ENCODE peak calls at places on chromosome 12, in seven cellular contexts. E, R, P, S, K, X and I are unnamed samples.

GRCh38 chr12:123734268-123734667 is 22.1 kb downstream of the ATP6V0A2 start:
- DNase-seq in S (no peak), R (no peak), E (no peak), K (no peak), X (no peak), P (no peak), I (no peak)

GRCh38 chr12:101935769-101936741 is 58.7 kb downstream of the DRAM1 start:
- DNase-seq in S (peak; percentile 80), X (peak; percentile 73), E (no peak), K (peak; percentile 88), P (peak; percentile 24), R (no peak), I (no peak)

GRCh38 chr12:57832966-57833365 is 13.6 kb downstream of the CTDSP2 start:
- DNase-seq in R (no peak), K (no peak), S (no peak), E (no peak), P (no peak), X (no peak), I (no peak)

GRCh38 chr12:113497709-113498108 is 26.0 kb upstream of the LHX5 start:
- DNase-seq in K (no peak), R (no peak), P (no peak), X (no peak), S (no peak), E (no peak), I (no peak)

GRCh38 chr12:127054531-127054930 is 1212.4 kb upstream of the TMEM132C start:
- DNase-seq in S (no peak), K (peak; percentile 65), X (no peak), E (no peak), R (no peak), P (no peak), I (no peak)

GRCh38 chr12:34595749-34596733 is 573.7 kb downstream of the ALG10 start:
- DNase-seq in X (no peak), E (peak; percentile 25), R (no peak), P (peak; percentile 4), S (peak; percentile 27), K (no peak), I (no peak)

GRCh38 chr12:109553471-109553870 is 19.8 kb downstream of the MMAB start:
- DNase-seq in R (no peak), K (no peak), E (no peak), P (no peak), S (no peak), X (no peak), I (no peak)

GRCh38 chr12:76186507-76186906 is 102.0 kb upstream of the NAP1L1 start:
- DNase-seq in X (no peak), K (peak; percentile 2), S (no peak), E (no peak), P (no peak), R (no peak), I (no peak)

GRCh38 chr12:49603721-49604120 is 1.7 kb downstream of the FAM186B start:
- DNase-seq in S (no peak), K (no peak), X (no peak), P (no peak), R (no peak), E (no peak), I (no peak)

GRCh38 chr12:49609875-49610154 is 4.4 kb upstream of the FAM186B start:
- DNase-seq in K (peak; percentile 73), S (no peak), P (no peak), X (no peak), R (no peak), E (no peak), I (no peak)

GRCh38 chr12:49612210-49612609 is 6.8 kb upstream of the FAM186B start:
- DNase-seq in P (no peak), E (no peak), R (no peak), S (no peak), K (no peak), X (no peak), I (no peak)

GRCh38 chr12:49609059-49609874 is 3.8 kb upstream of the FAM186B start:
- DNase-seq in R (no peak), S (no peak), X (no peak), P (no peak), K (no peak), E (no peak), I (no peak)
- TF ChIP-seq CTCF in R (no peak), S (no peak), X (no peak), P (no peak), K (no peak), E (no peak), I (no peak)

GRCh38 chr12:100263131-100263530 is 3.7 kb downstream of the DEPDC4 start:
- DNase-seq in K (no peak), S (no peak), E (no peak), X (no peak), R (no peak), P (no peak), I (no peak)

GRCh38 chr12:100267603-100268281 is 765 bp downstream of the SCYL2 start:
- DNase-seq in X (peak; percentile 19), S (no peak), P (no peak), K (peak; percentile 14), R (no peak), E (no peak), I (no peak)

GRCh38 chr12:100266802-100267602 is at the start of the genes DEPDC4 and SCYL2:
- DNase-seq in R (peak; percentile 94), K (peak; percentile 95), S (peak; percentile 97), X (peak; percentile 93), P (peak; percentile 97), E (peak; percentile 98), I (peak; percentile 93)

GRCh38 chr12:100266163-100266801 is 597 bp downstream of the DEPDC4 start:
- DNase-seq in P (no peak), X (no peak), E (no peak), K (no peak), R (no peak), S (no peak), I (no peak)

DNA sequence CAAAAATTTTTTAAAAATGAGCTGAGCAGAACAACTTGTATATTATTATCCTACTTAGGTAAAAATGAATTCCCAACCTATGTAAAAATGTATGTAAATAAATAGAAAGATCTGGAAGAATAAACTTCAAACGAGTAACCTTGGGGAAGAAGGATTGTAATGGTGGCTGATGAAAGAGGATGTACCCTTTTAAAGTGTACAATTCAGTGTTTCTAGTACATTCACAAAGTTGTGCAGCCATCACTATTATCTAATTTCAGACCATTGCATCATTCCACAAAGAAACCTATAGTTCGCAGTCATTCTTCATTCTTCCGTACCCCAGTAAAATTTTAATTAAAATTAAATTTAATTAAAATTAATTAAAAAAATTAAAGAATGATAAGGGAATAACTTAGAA is 1.1 kb downstream of the DEPDC4 start:
- DNase-seq in X (no peak), K (no peak), R (no peak), P (no peak), E (no peak), S (no peak), I (no peak)
- TF ChIP-seq CTCF in X (no peak), K (no peak), R (no peak), P (no peak), E (no peak), S (no peak), I (no peak)

GRCh38 chr12:125091401-125091800 is 26.2 kb downstream of the AACS start:
- DNase-seq in P (no peak), K (no peak), S (no peak), E (no peak), R (no peak), X (no peak), I (no peak)

GRCh38 chr12:125090437-125090836 is 25.2 kb downstream of the AACS start:
- DNase-seq in X (no peak), K (no peak), R (no peak), E (no peak), S (no peak), P (no peak), I (no peak)

GRCh38 chr12:125092108-125092871 is 27.1 kb downstream of the AACS start:
- DNase-seq in E (no peak), R (no peak), K (no peak), S (no peak), X (no peak), P (no peak), I (no peak)

GRCh38 chr12:125093681-125094025 is 28.4 kb downstream of the AACS start:
- DNase-seq in R (no peak), P (no peak), K (no peak), X (no peak), E (peak; percentile 87), S (no peak), I (no peak)

DNA sequence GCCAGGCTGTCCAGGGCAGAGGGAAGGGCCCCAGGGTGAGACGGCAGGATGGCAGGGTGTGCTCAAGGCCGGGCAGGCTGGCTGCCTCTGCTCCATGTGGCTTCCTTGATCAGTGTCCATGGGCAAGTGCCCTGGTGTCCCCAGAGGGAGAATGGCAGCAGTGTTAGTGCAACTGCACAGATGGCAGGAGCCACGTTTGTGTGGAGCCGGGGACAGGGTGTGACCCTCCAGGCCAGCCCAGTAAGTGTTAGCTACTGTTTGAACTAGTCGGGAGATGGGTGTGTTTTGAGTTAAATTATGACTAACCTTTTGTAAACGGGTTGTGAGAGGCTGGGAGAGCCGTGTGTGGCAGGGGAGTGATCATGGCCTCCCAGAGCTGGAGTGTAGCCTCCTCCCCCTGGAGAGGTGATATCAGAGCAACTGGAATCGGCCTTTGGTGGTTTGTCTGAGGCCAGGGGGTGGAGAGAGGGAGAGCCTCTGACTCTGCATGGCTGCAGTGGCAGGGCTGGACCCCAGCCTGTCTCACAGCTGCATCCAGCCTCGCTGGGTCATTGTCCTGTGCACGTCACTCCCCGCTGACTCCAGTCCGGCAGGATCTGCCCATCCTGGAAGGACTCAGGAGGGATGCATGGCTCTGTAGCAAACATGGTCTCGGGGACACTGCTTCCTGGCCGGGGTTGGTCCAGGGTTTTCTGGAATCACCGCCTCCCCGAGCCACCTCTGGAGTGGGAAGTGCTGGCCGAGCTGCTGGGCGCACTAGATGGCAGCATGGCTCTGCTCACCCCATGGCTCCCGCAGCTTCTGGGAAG is 27.8 kb downstream of the AACS start:
- DNase-seq in K (peak; percentile 19), S (peak; percentile 68), R (no peak), P (peak; percentile 62), X (no peak), E (no peak), I (no peak)
- TF ChIP-seq CTCF in K (no peak), S (no peak), R (no peak), P (no peak), X (no peak), E (peak; percentile 24), I (no peak)

GRCh38 chr12:55830601-55831406 is 1.4 kb upstream of the DNAJC14 start:
- DNase-seq in P (peak; percentile 84), X (peak; percentile 78), R (peak; percentile 44), K (peak; percentile 33), E (peak; percentile 87), S (peak; percentile 83), I (peak; percentile 62)

GRCh38 chr12:55831407-55831880 is 2.1 kb upstream of the DNAJC14 start:
- DNase-seq in R (no peak), P (no peak), S (no peak), X (no peak), K (no peak), E (no peak), I (no peak)

GRCh38 chr12:55827806-55828205 is 1.6 kb downstream of the DNAJC14 start:
- DNase-seq in X (no peak), K (no peak), E (no peak), P (no peak), R (no peak), S (no peak), I (no peak)

GRCh38 chr12:55828357-55828756 is 1.0 kb downstream of the DNAJC14 start:
- DNase-seq in K (no peak), S (no peak), R (no peak), E (no peak), X (no peak), P (no peak), I (no peak)

DNA sequence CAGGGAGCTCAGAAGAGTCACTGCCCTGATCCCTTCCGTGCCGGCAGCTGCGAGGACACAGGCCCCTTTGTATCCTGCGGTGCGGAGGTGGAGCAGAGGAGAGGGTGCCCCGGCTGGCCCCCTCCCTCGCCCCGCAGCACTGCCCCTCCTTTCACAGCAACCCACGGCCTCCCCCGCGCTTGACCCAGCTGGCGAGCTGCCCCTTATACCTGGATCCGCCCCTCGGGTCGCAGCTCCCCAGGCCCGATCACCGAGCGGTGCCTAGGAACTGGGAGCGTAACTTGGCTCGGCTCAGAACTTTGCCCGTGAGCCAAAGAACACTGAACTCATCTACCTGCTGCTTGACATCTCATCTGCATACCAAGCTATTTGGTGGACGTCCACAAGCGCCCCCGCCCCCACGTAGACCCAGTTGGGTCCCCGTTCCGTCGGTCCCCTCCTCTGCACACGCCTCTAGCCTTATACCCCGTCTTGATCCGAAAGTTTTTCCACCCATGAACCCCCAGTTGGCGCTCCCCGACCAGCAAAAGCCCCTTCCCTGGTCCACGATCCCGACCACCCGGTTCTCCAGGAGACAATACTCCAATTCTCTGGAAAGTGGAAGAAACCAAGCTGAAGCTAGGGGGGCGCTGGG is 697 bp upstream of the DNAJC14 start:
- DNase-seq in X (no peak), S (peak; percentile 74), E (peak; percentile 62), P (peak; percentile 64), R (no peak), K (no peak), I (peak; percentile 59)
- TF ChIP-seq CTCF in X (no peak), S (no peak), E (no peak), P (no peak), R (no peak), K (no peak), I (no peak)